ENCODE peak calls at places on chromosomes 13 and 19, in six cellular contexts. One of them, this sample, is unnamed.

GRCh38 chr19:2276429-2276989 is 5.5 kb downstream of the PEAK3 start:
- DNase-seq in uterus: no peak
- DNase-seq in tibial artery: no peak
- DNase-seq in A549: no peak
- DNase-seq in CD8-positive, alpha-beta T cell: no peak
- DNase-seq in PC-3: no peak
- DNase-seq in this sample: no peak

GRCh38 chr19:3692141-3693029 is 7.9 kb downstream of the PIP5K1C start:
- DNase-seq in uterus: no peak
- DNase-seq in tibial artery: no peak
- DNase-seq in A549: no peak
- DNase-seq in CD8-positive, alpha-beta T cell: peak; percentile 58
- DNase-seq in PC-3: peak; percentile 4
- DNase-seq in this sample: no peak

GRCh38 chr19:51272183-51272817 is 21.4 kb downstream of the SIGLECL1 start:
- DNase-seq in uterus: no peak
- DNase-seq in tibial artery: no peak
- DNase-seq in A549: no peak
- DNase-seq in CD8-positive, alpha-beta T cell: no peak
- DNase-seq in PC-3: peak; percentile 47
- DNase-seq in this sample: no peak

GRCh38 chr19:54792814-54793213 is 10.6 kb upstream of the KIR2DL4 start:
- DNase-seq in uterus: no peak
- DNase-seq in tibial artery: no peak
- DNase-seq in A549: no peak
- DNase-seq in CD8-positive, alpha-beta T cell: no peak
- DNase-seq in PC-3: no peak
- DNase-seq in this sample: no peak

GRCh38 chr13:78638216-78638615 is 20.7 kb downstream of the OBI1 start:
- DNase-seq in uterus: no peak
- DNase-seq in tibial artery: no peak
- DNase-seq in A549: no peak
- DNase-seq in CD8-positive, alpha-beta T cell: no peak
- DNase-seq in PC-3: no peak
- DNase-seq in this sample: no peak

GRCh38 chr13:111328111-111328802 is 7.8 kb downstream of the TEX29 start:
- DNase-seq in uterus: no peak
- DNase-seq in tibial artery: peak; percentile 34
- DNase-seq in A549: no peak
- DNase-seq in CD8-positive, alpha-beta T cell: no peak
- DNase-seq in PC-3: no peak
- DNase-seq in this sample: no peak

GRCh38 chr13:105721056-105721455 is 814.4 kb downstream of the EFNB2 start:
- DNase-seq in uterus: no peak
- DNase-seq in tibial artery: no peak
- DNase-seq in A549: no peak
- DNase-seq in CD8-positive, alpha-beta T cell: no peak
- DNase-seq in PC-3: no peak
- DNase-seq in this sample: no peak

GRCh38 chr13:40383132-40383531 is 283.3 kb downstream of the FOXO1 start:
- DNase-seq in uterus: no peak
- DNase-seq in tibial artery: no peak
- DNase-seq in A549: no peak
- DNase-seq in CD8-positive, alpha-beta T cell: no peak
- DNase-seq in PC-3: peak; percentile 22
- DNase-seq in this sample: no peak

GRCh38 chr19:43486412-43486811 is 18.1 kb downstream of the PHLDB3 start:
- DNase-seq in uterus: no peak
- DNase-seq in tibial artery: no peak
- DNase-seq in A549: no peak
- DNase-seq in CD8-positive, alpha-beta T cell: no peak
- DNase-seq in PC-3: no peak
- DNase-seq in this sample: no peak

GRCh38 chr13:39297664-39298171 is 259.5 kb downstream of the NHLRC3 start:
- DNase-seq in uterus: no peak
- DNase-seq in tibial artery: no peak
- DNase-seq in A549: no peak
- DNase-seq in CD8-positive, alpha-beta T cell: no peak
- DNase-seq in PC-3: no peak
- DNase-seq in this sample: no peak

GRCh38 chr19:44608391-44608821 is 5.0 kb upstream of the IGSF23 start:
- DNase-seq in uterus: no peak
- DNase-seq in tibial artery: no peak
- DNase-seq in A549: no peak
- DNase-seq in CD8-positive, alpha-beta T cell: no peak
- DNase-seq in PC-3: peak; percentile 54
- DNase-seq in this sample: no peak

GRCh38 chr13:87779451-87779850 is 108.3 kb downstream of the SLITRK5 start:
- DNase-seq in uterus: no peak
- DNase-seq in tibial artery: no peak
- DNase-seq in A549: no peak
- DNase-seq in CD8-positive, alpha-beta T cell: no peak
- DNase-seq in PC-3: no peak
- DNase-seq in this sample: no peak

GRCh38 chr13:36362914-36363313 is 16.7 kb upstream of the SPART start:
- DNase-seq in uterus: no peak
- DNase-seq in tibial artery: no peak
- DNase-seq in A549: no peak
- DNase-seq in CD8-positive, alpha-beta T cell: no peak
- DNase-seq in PC-3: no peak
- DNase-seq in this sample: no peak

GRCh38 chr13:36084131-36084530 is 47.1 kb downstream of the DCLK1 start:
- DNase-seq in uterus: no peak
- DNase-seq in tibial artery: no peak
- DNase-seq in A549: no peak
- DNase-seq in CD8-positive, alpha-beta T cell: no peak
- DNase-seq in PC-3: no peak
- DNase-seq in this sample: no peak

GRCh38 chr13:28401303-28402056 is 93.4 kb downstream of the FLT1 start:
- DNase-seq in uterus: no peak
- DNase-seq in tibial artery: no peak
- DNase-seq in A549: no peak
- DNase-seq in CD8-positive, alpha-beta T cell: no peak
- DNase-seq in PC-3: peak; percentile 19
- DNase-seq in this sample: no peak

GRCh38 chr19:43651758-43652545 is 12.3 kb upstream of the CADM4 start:
- DNase-seq in uterus: peak; percentile 42
- DNase-seq in tibial artery: no peak
- DNase-seq in A549: peak; percentile 84
- DNase-seq in CD8-positive, alpha-beta T cell: peak; percentile 33
- DNase-seq in PC-3: peak; percentile 59
- DNase-seq in this sample: peak; percentile 74

GRCh38 chr13:22561581-22561980 is 619.2 kb upstream of the SGCG start:
- DNase-seq in uterus: no peak
- DNase-seq in tibial artery: no peak
- DNase-seq in A549: no peak
- DNase-seq in CD8-positive, alpha-beta T cell: no peak
- DNase-seq in PC-3: no peak
- DNase-seq in this sample: no peak

GRCh38 chr19:3365447-3366103 is 808 bp upstream of the NFIC start:
- DNase-seq in uterus: peak; percentile 83
- DNase-seq in tibial artery: peak; percentile 91
- DNase-seq in A549: peak; percentile 79
- DNase-seq in CD8-positive, alpha-beta T cell: no peak
- DNase-seq in PC-3: peak; percentile 52
- DNase-seq in this sample: peak; percentile 83

GRCh38 chr13:89382986-89383385 is 1711.8 kb downstream of the SLITRK5 start:
- DNase-seq in uterus: no peak
- DNase-seq in tibial artery: no peak
- DNase-seq in A549: no peak
- DNase-seq in CD8-positive, alpha-beta T cell: no peak
- DNase-seq in PC-3: no peak
- DNase-seq in this sample: no peak

GRCh38 chr13:32955881-32956594 is 60.2 kb upstream of the KL start:
- DNase-seq in uterus: no peak
- DNase-seq in tibial artery: no peak
- DNase-seq in A549: no peak
- DNase-seq in CD8-positive, alpha-beta T cell: no peak
- DNase-seq in PC-3: no peak
- DNase-seq in this sample: no peak

GRCh38 chr19:21587117-21587461 is 81.7 kb downstream of the ZNF429 start:
- DNase-seq in uterus: no peak
- DNase-seq in tibial artery: no peak
- DNase-seq in A549: no peak
- DNase-seq in CD8-positive, alpha-beta T cell: no peak
- DNase-seq in PC-3: no peak
- DNase-seq in this sample: peak; percentile 69

GRCh38 chr19:35487821-35488220 is 2.4 kb downstream of the KRTDAP start:
- DNase-seq in uterus: no peak
- DNase-seq in tibial artery: no peak
- DNase-seq in A549: no peak
- DNase-seq in CD8-positive, alpha-beta T cell: no peak
- DNase-seq in PC-3: no peak
- DNase-seq in this sample: no peak

GRCh38 chr19:55018633-55019032 is 19.4 kb downstream of the GP6 start:
- DNase-seq in uterus: no peak
- DNase-seq in tibial artery: no peak
- DNase-seq in A549: no peak
- DNase-seq in CD8-positive, alpha-beta T cell: no peak
- DNase-seq in PC-3: no peak
- DNase-seq in this sample: no peak

GRCh38 chr19:44723952-44724319 is 24.6 kb upstream of the BCL3 start:
- DNase-seq in uterus: peak; percentile 79
- DNase-seq in tibial artery: peak; percentile 87
- DNase-seq in A549: peak; percentile 96
- DNase-seq in CD8-positive, alpha-beta T cell: peak; percentile 75
- DNase-seq in PC-3: peak; percentile 86
- DNase-seq in this sample: peak; percentile 77

GRCh38 chr19:54473071-54473941 is at the start of gene CDC42EP5:
- DNase-seq in uterus: peak; percentile 77
- DNase-seq in tibial artery: peak; percentile 88
- DNase-seq in A549: no peak
- DNase-seq in CD8-positive, alpha-beta T cell: no peak
- DNase-seq in PC-3: no peak
- DNase-seq in this sample: peak; percentile 73

GRCh38 chr13:93861818-93862217 is 617.7 kb downstream of the DCT start:
- DNase-seq in uterus: no peak
- DNase-seq in tibial artery: no peak
- DNase-seq in A549: peak; percentile 28
- DNase-seq in CD8-positive, alpha-beta T cell: no peak
- DNase-seq in PC-3: no peak
- DNase-seq in this sample: no peak

GRCh38 chr19:13992025-13992424 is 14.1 kb downstream of the RFX1 start:
- DNase-seq in uterus: no peak
- DNase-seq in tibial artery: no peak
- DNase-seq in A549: no peak
- DNase-seq in CD8-positive, alpha-beta T cell: no peak
- DNase-seq in PC-3: no peak
- DNase-seq in this sample: no peak

GRCh38 chr19:34253711-34254551 is 423 bp upstream of the GARRE1 start:
- DNase-seq in uterus: peak; percentile 82
- DNase-seq in tibial artery: peak; percentile 92
- DNase-seq in A549: no peak
- DNase-seq in CD8-positive, alpha-beta T cell: peak; percentile 89
- DNase-seq in PC-3: peak; percentile 69
- DNase-seq in this sample: no peak

GRCh38 chr13:25267715-25268114 is 19.6 kb downstream of the MTMR6 start:
- DNase-seq in uterus: no peak
- DNase-seq in tibial artery: no peak
- DNase-seq in A549: peak; percentile 10
- DNase-seq in CD8-positive, alpha-beta T cell: no peak
- DNase-seq in PC-3: peak; percentile 18
- DNase-seq in this sample: no peak

GRCh38 chr13:112616586-112617381 is 28.8 kb upstream of the TUBGCP3 start:
- DNase-seq in uterus: no peak
- DNase-seq in tibial artery: no peak
- DNase-seq in A549: peak; percentile 51
- DNase-seq in CD8-positive, alpha-beta T cell: no peak
- DNase-seq in PC-3: peak; percentile 53
- DNase-seq in this sample: peak; percentile 58

GRCh38 chr13:112446867-112447266 is 70.7 kb downstream of the SPACA7 start:
- DNase-seq in uterus: no peak
- DNase-seq in tibial artery: no peak
- DNase-seq in A549: no peak
- DNase-seq in CD8-positive, alpha-beta T cell: no peak
- DNase-seq in PC-3: no peak
- DNase-seq in this sample: no peak

GRCh38 chr13:21326155-21327030 is 132.7 kb downstream of the ZDHHC20 start:
- DNase-seq in uterus: peak; percentile 24
- DNase-seq in tibial artery: no peak
- DNase-seq in A549: no peak
- DNase-seq in CD8-positive, alpha-beta T cell: no peak
- DNase-seq in PC-3: no peak
- DNase-seq in this sample: peak; percentile 41

GRCh38 chr13:98541701-98542203 is 35.2 kb downstream of the STK24 start:
- DNase-seq in uterus: no peak
- DNase-seq in tibial artery: no peak
- DNase-seq in A549: no peak
- DNase-seq in CD8-positive, alpha-beta T cell: no peak
- DNase-seq in PC-3: no peak
- DNase-seq in this sample: no peak

GRCh38 chr19:30883071-30883470 is 466.2 kb downstream of the TSHZ3 start:
- DNase-seq in uterus: no peak
- DNase-seq in tibial artery: no peak
- DNase-seq in A549: no peak
- DNase-seq in CD8-positive, alpha-beta T cell: no peak
- DNase-seq in PC-3: no peak
- DNase-seq in this sample: no peak
- H3K27ac ChIP-seq in uterus: no peak overlapping the region
- H3K27ac ChIP-seq in tibial artery: no peak overlapping the region
- H3K27ac ChIP-seq in A549: no peak overlapping the region
- H3K27ac ChIP-seq in CD8-positive, alpha-beta T cell: no peak overlapping the region
- H3K27ac ChIP-seq in PC-3: no peak overlapping the region
- H3K27ac ChIP-seq in this sample: no peak overlapping the region

DNA sequence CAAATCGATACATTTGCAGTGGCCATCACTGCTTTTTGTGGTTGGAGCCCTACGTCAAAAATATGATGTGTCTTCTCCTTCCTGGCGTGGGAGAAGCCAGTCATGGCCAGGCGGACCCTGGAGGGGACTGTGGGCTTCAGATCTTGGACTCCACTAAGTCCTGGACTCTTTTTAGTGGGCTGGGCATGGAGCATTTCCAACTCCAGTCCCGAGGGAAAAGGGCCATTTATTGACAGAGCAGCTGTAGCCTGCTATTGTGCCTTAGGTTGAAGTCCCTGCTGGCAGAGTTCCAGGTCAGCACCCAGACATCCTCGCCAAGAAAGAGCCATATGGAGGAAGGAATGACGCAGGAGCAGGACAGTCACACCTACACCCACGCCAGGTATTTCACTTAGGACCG is 179.2 kb upstream of the ZNF507 start:
- DNase-seq in uterus: no peak
- DNase-seq in tibial artery: no peak
- DNase-seq in A549: no peak
- DNase-seq in CD8-positive, alpha-beta T cell: no peak
- DNase-seq in PC-3: no peak
- DNase-seq in this sample: no peak
- H3K4me1 ChIP-seq in uterus: no peaks in the 10 kb centered on the region
- H3K4me1 ChIP-seq in tibial artery: no peaks in the 10 kb centered on the region
- H3K4me1 ChIP-seq in A549: no peaks in the 10 kb centered on the region
- H3K4me1 ChIP-seq in CD8-positive, alpha-beta T cell: no peaks in the 10 kb centered on the region
- H3K4me1 ChIP-seq in PC-3: no peaks in the 10 kb centered on the region
- H3K4me1 ChIP-seq in this sample: no peaks in the 10 kb centered on the region

GRCh38 chr19:47813304-47813994 is 8.3 kb upstream of the CRX start:
- DNase-seq in uterus: peak; percentile 45
- DNase-seq in tibial artery: no peak
- DNase-seq in A549: peak; percentile 85
- DNase-seq in CD8-positive, alpha-beta T cell: peak; percentile 79
- DNase-seq in PC-3: peak; percentile 69
- DNase-seq in this sample: peak; percentile 81
- TF ChIP-seq CTCF in uterus: peak; percentile 12
- TF ChIP-seq CTCF in tibial artery: peak; percentile 45
- TF ChIP-seq CTCF in A549: peak; percentile 80
- TF ChIP-seq CTCF in CD8-positive, alpha-beta T cell: peak; percentile 62
- TF ChIP-seq CTCF in PC-3: peak; percentile 53
- TF ChIP-seq CTCF in this sample: peak; percentile 76

GRCh38 chr13:104586010-104586746 is 1520.0 kb upstream of the SLC10A2 start:
- DNase-seq in uterus: no peak
- DNase-seq in tibial artery: no peak
- DNase-seq in A549: no peak
- DNase-seq in CD8-positive, alpha-beta T cell: no peak
- DNase-seq in PC-3: peak; percentile 73
- DNase-seq in this sample: no peak
- H3K27ac ChIP-seq in uterus: no peak overlapping the region
- H3K27ac ChIP-seq in tibial artery: no peak overlapping the region
- H3K27ac ChIP-seq in A549: no peak overlapping the region
- H3K27ac ChIP-seq in CD8-positive, alpha-beta T cell: no peak overlapping the region
- H3K27ac ChIP-seq in PC-3: no peak overlapping the region
- H3K27ac ChIP-seq in this sample: no peak overlapping the region